ENCODE peak calls at places on chromosomes 5 and 9, in ten cellular contexts. G is fibroblast of lung, M is IMR-90, X is astrocyte, P is GM12878, A is OCI-LY7, H is PC-9, I is H9, N is neural progenitor cell, V is hepatocyte. U is an unnamed sample.
A peak's percentile ranks its signal among the peaks of the same experiment; 100 is the strongest.

GRCh38 chr9:95058121-95058785 is 259.3 kb downstream of the FANCC start:
- DNase-seq in P (no peak), H (no peak), X (no peak), M (no peak), G (no peak), V (no peak), I (no peak), N (no peak), A (no peak), U (no peak)

GRCh38 chr9:19313573-19313972 is 66.5 kb downstream of the RPS6 start:
- DNase-seq in G (no peak), M (no peak), H (no peak), V (no peak), N (no peak), I (no peak), X (no peak), P (no peak), A (no peak), U (no peak)

GRCh38 chr9:27117489-27118135 is 8.6 kb downstream of the TEK start:
- DNase-seq in H (peak; percentile 69), X (peak; percentile 59), M (no peak), A (no peak), I (peak; percentile 35), G (peak; percentile 68), N (no peak), P (no peak), V (peak; percentile 18), U (peak; percentile 22)

GRCh38 chr5:51395666-51396356 is 12.6 kb downstream of the ISL1 start:
- DNase-seq in V (no peak), M (no peak), G (no peak), X (no peak), N (no peak), A (no peak), P (no peak), I (no peak), H (no peak), U (no peak)

GRCh38 chr9:14342746-14343145 is 28.8 kb upstream of the NFIB start:
- DNase-seq in H (no peak), X (no peak), G (no peak), P (no peak), N (no peak), V (no peak), A (no peak), I (no peak), M (no peak), U (no peak)

GRCh38 chr5:153629496-153629895 is 139.0 kb downstream of the GRIA1 start:
- DNase-seq in H (no peak), N (no peak), I (no peak), M (no peak), P (no peak), G (peak; percentile 54), X (no peak), V (no peak), A (no peak), U (no peak)

GRCh38 chr5:55621218-55621617 is 86.5 kb upstream of the PLPP1 start:
- DNase-seq in H (no peak), V (no peak), I (no peak), G (peak; percentile 81), P (no peak), M (peak; percentile 71), X (no peak), N (no peak), A (no peak), U (no peak)

GRCh38 chr9:123642291-123643278 is 286.6 kb downstream of the CRB2 start:
- DNase-seq in V (peak; percentile 73), X (peak; percentile 10), M (peak; percentile 18), G (peak; percentile 67), A (no peak), I (no peak), P (no peak), H (no peak), N (no peak), U (no peak)

GRCh38 chr9:72150172-72150571 is 932 bp downstream of the GDA start:
- DNase-seq in P (no peak), N (no peak), I (no peak), G (no peak), M (no peak), A (no peak), X (no peak), H (no peak), V (no peak), U (no peak)

GRCh38 chr5:174386306-174386705 is 338.1 kb upstream of the MSX2 start:
- DNase-seq in H (no peak), X (peak; percentile 95), V (no peak), A (no peak), P (no peak), I (no peak), M (peak; percentile 29), N (no peak), G (peak; percentile 20), U (no peak)

GRCh38 chr5:87541033-87541432 is 128.3 kb upstream of the CCNH start:
- DNase-seq in N (peak; percentile 68), A (no peak), X (peak; percentile 87), I (peak; percentile 33), V (peak; percentile 46), M (peak; percentile 33), P (no peak), H (peak; percentile 32), G (peak; percentile 14), U (peak; percentile 63)

GRCh38 chr9:93686127-93686879 is 109.9 kb downstream of the PHF2 start:
- DNase-seq in H (no peak), G (no peak), N (no peak), M (no peak), A (no peak), X (no peak), I (peak; percentile 17), V (no peak), P (no peak), U (no peak)

GRCh38 chr5:141734501-141735231 is 52.6 kb upstream of the ARAP3 start:
- DNase-seq in A (peak; percentile 82), P (no peak), G (peak; percentile 66), V (peak; percentile 83), M (peak; percentile 61), X (peak; percentile 33), N (peak; percentile 90), H (peak; percentile 59), I (peak; percentile 79), U (peak; percentile 66)

GRCh38 chr5:134136771-134137170 is 22.3 kb downstream of the TCF7 start:
- DNase-seq in G (no peak), V (no peak), I (peak; percentile 15), N (no peak), M (no peak), P (no peak), A (no peak), X (no peak), H (no peak), U (no peak)

GRCh38 chr9:113626735-113627495 is 163.4 kb downstream of the RGS3 start:
- DNase-seq in N (no peak), M (no peak), V (no peak), A (no peak), H (no peak), P (no peak), G (no peak), I (peak; percentile 22), X (no peak), U (no peak)

DNA sequence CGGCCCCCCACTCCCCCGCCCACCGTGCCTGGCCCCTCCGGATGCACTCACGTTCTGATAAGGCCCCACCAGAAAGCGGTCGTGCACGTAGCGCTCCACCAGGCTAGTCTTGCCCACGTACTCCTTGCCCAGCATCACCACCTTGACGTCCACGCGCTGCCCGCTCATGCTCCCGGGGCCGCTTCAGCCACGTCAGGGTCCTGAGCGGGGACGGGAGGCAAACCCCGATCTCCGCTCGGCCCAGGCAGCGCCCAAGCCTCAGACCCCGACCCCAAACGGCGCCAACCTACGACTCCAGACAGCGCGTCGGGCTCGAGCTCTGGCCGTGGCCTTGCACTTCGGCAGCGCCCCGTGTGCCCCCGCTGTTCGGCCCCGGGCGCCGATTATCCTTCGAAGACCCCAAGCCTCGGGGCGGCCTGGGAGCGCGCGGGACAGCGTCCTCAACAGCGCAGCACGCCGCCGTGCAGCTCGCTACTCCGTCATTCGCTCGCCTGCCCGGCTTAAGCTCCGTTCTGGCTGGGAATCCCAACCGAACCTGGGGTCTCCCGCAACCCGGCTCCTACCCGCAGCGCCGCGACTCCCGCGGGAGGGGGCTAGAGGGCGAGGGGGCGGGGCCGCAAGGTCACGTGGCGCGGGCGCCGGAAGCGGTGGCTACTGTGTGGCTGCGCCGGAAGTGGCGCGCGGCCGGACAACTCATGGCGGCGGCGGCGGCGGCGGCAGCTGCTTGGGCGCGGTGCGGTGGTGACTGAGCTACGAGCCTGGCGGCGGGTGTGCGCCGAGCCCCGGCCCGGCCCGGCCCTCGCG is at the start of the genes PRELID1 and RAB24:
- DNase-seq in V (peak; percentile 96), H (peak; percentile 91), M (peak; percentile 74), I (peak; percentile 87), X (peak; percentile 50), A (peak; percentile 92), N (peak; percentile 97), G (peak; percentile 79), P (no peak), U (peak; percentile 78)
- TF ChIP-seq CTCF in V (peak; percentile 43), H (no peak), M (peak; percentile 34), I (peak; percentile 40), X (peak; percentile 12), A (peak; percentile 60), N (peak; percentile 49), G (peak; percentile 5), P (peak; percentile 23), U (peak; percentile 46)

GRCh38 chr5:135491552-135492318 is 39.6 kb upstream of the TIFAB start:
- DNase-seq in G (no peak), V (peak; percentile 63), P (no peak), H (peak; percentile 42), X (no peak), M (no peak), I (peak; percentile 66), A (no peak), N (peak; percentile 79), U (peak; percentile 84)
- H3K4me2 ChIP-seq in G (no peak overlapping the region), V (peak overlapping the region; percentile 75), P (no peak overlapping the region), H (peak overlapping the region; percentile 19), X (no peak overlapping the region), M (no peak overlapping the region), I (peak overlapping the region; percentile 46), A (no peak overlapping the region), N (peak overlapping the region; percentile 93), U (no peak overlapping the region)

DNA sequence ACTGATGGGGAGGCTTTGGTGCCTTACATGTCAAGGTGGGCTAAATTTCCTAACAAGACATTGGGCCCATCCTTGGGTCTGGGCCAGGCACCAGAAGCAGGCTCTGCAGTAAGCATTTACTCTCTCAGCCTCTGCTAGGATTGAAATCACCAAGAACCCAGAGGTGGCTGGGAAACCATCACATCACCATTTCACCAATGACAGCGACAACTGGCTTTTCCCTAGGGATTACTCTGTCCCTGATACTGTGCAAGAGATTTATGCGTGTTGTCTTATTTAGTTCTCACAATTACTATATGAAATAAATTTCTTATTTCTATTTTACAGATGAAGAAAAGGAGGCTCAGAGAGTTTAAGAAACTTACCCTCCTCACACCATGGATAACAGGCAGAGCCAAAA is 342.2 kb downstream of the ARHGEF28 start:
- DNase-seq in H (no peak), M (no peak), G (no peak), I (no peak), P (no peak), V (no peak), A (no peak), X (no peak), N (no peak), U (no peak)
- H4K20me1 ChIP-seq in H (no peaks in the 10 kb centered on the region), M (no peaks in the 10 kb centered on the region), G (no peaks in the 10 kb centered on the region), I (no peaks in the 10 kb centered on the region), P (no peaks in the 10 kb centered on the region), V (no peaks in the 10 kb centered on the region), A (no peaks in the 10 kb centered on the region), X (no peaks in the 10 kb centered on the region), N (no peaks in the 10 kb centered on the region), U (no peaks in the 10 kb centered on the region)

DNA sequence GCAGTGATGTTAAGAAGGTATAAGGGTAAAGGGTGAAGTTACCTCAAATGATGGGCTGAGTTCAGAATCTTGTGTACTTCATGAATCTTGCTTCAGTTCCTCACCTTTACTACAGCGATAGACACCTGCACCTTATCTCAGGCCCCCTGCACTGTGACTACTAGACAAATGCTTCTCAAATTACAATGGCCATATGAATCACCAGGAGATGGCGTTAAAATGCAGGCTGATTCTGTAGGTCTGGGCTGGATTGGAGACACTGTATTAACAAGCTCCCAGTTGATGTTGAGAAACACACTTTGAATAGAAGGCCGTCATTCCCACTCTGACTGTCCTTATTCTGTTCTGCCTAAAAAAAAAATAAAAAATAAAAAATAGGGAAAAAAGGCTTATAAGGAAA is 29.8 kb downstream of the TARS1 start:
- DNase-seq in I (no peak), G (peak; percentile 81), N (peak; percentile 45), M (peak; percentile 60), P (no peak), X (peak; percentile 36), H (peak; percentile 30), V (peak; percentile 22), A (peak; percentile 13), U (peak; percentile 31)
- TF ChIP-seq CTCF in I (peak; percentile 31), G (peak; percentile 67), N (peak; percentile 50), M (peak; percentile 46), P (no peak), X (peak; percentile 61), H (peak; percentile 48), V (peak; percentile 30), A (peak; percentile 46), U (no peak)